ENCODE peak calls at places on chromosomes 16 and 17, in four cellular contexts. Q is uterus, M is A549, V is erythroblast. A is an unnamed sample.

GRCh38 chr17:205176-205538 is 23.7 kb upstream of the DOC2B start:
- DNase-seq in M (peak), Q (no peak), V (no peak), A (no peak)

GRCh38 chr16:64718481-64718880 is 403.4 kb downstream of the CDH11 start:
- DNase-seq in M (no peak), Q (no peak), V (no peak), A (no peak)

GRCh38 chr17:48542956-48543853 is 1.7 kb downstream of the HOXB2 start:
- DNase-seq in V (peak), M (peak), Q (peak), A (no peak)

GRCh38 chr16:47016700-47017133 is 43.2 kb upstream of the DNAJA2 start:
- DNase-seq in Q (no peak), V (no peak), M (no peak), A (no peak)

GRCh38 chr17:34728771-34729310 is 149.5 kb downstream of the TMEM132E start:
- DNase-seq in M (no peak), V (no peak), Q (no peak), A (no peak)

GRCh38 chr17:42131971-42132370 is 9.4 kb downstream of the HSPB9 start:
- DNase-seq in V (no peak), M (no peak), Q (no peak), A (no peak)

GRCh38 chr16:74760007-74760767 is 14.4 kb downstream of the FA2H start:
- DNase-seq in Q (no peak), V (no peak), M (peak), A (no peak)

GRCh38 chr16:56357291-56357764 is 68.0 kb downstream of the AMFR start:
- DNase-seq in M (no peak), Q (no peak), V (no peak), A (peak)

GRCh38 chr16:48447428-48447827 is 62.2 kb upstream of the SIAH1 start:
- DNase-seq in M (no peak), V (no peak), Q (no peak), A (no peak)

GRCh38 chr16:70018254-70018653 is 67.1 kb downstream of the CLEC18A start:
- DNase-seq in M (peak), Q (no peak), V (peak), A (peak)

GRCh38 chr16:29710227-29711219 is 31.5 kb downstream of the QPRT start:
- DNase-seq in V (no peak), M (peak), Q (peak), A (peak)

GRCh38 chr16:4383591-4384495 is 12.2 kb downstream of the VASN start:
- DNase-seq in Q (no peak), V (no peak), M (no peak), A (no peak)

GRCh38 chr16:4263504-4264436 is 9.1 kb downstream of the TFAP4 start:
- DNase-seq in M (peak), Q (peak), V (peak), A (peak)

GRCh38 chr17:36209575-36209974 is 1.3 kb upstream of the CCL4L2 start:
- DNase-seq in Q (no peak), V (no peak), M (no peak), A (no peak)

GRCh38 chr16:2333772-2334379 is 6.7 kb downstream of the ABCA3 start:
- DNase-seq in V (no peak), M (peak), Q (no peak), A (peak)

GRCh38 chr16:46857261-46857962 is 26.4 kb upstream of the C16orf87 start:
- DNase-seq in Q (peak), V (no peak), M (peak), A (peak)

GRCh38 chr16:67723151-67723915 is 4.2 kb upstream of the GFOD2 start:
- DNase-seq in Q (no peak), M (no peak), V (no peak), A (peak)

GRCh38 chr17:1764274-1764673 is 2.4 kb downstream of the SERPINF1 start:
- DNase-seq in M (no peak), Q (peak), V (peak), A (no peak)

GRCh38 chr17:64772845-64773299 is 110.8 kb upstream of the SMURF2 start:
- DNase-seq in Q (no peak), M (no peak), V (no peak), A (no peak)

GRCh38 chr17:81246679-81247338 is 7.7 kb downstream of the NDUFAF8 start:
- DNase-seq in V (no peak), M (no peak), Q (no peak), A (no peak)

GRCh38 chr17:82752371-82753200 is 721 bp downstream of the TBCD start:
- DNase-seq in M (no peak), V (peak), Q (no peak), A (peak)

GRCh38 chr16:58339452-58339938 is 44.7 kb upstream of the PRSS54 start:
- DNase-seq in V (no peak), M (peak), Q (no peak), A (peak)

GRCh38 chr16:87598431-87598830 is 3.9 kb upstream of the JPH3 start:
- DNase-seq in M (no peak), Q (no peak), V (no peak), A (peak)

GRCh38 chr16:68668266-68668665 is 23.2 kb downstream of the CDH3 start:
- DNase-seq in M (no peak), Q (no peak), V (no peak), A (no peak)

GRCh38 chr17:56597495-56597990 is 4.0 kb downstream of the NOG start:
- DNase-seq in Q (no peak), M (no peak), V (no peak), A (no peak)

GRCh38 chr17:81863833-81864768 is 3.8 kb upstream of the P4HB start:
- DNase-seq in Q (no peak), V (no peak), M (peak), A (no peak)

GRCh38 chr17:58324409-58325288 is 3.9 kb downstream of the TSPOAP1 start:
- DNase-seq in M (no peak), Q (no peak), V (peak), A (no peak)

GRCh38 chr16:72073831-72074230 is 10.8 kb downstream of the HPR start:
- DNase-seq in M (no peak), Q (no peak), V (no peak), A (no peak)

GRCh38 chr17:28950017-28950751 is 1.1 kb downstream of the PHF12 start:
- DNase-seq in M (peak), V (peak), Q (peak), A (no peak)
- TF ChIP-seq POLR2A in M (peak), V (no peak), Q (no peak), A (no peak)

GRCh38 chr17:40287159-40287493 is 553 bp upstream of the CDC6 start:
- DNase-seq in V (no peak), Q (no peak), M (no peak), A (no peak)

GRCh38 chr17:40286473-40286872 is 1.2 kb upstream of the CDC6 start:
- DNase-seq in V (no peak), Q (no peak), M (no peak), A (no peak)

GRCh38 chr17:40284085-40284713 is 3.5 kb upstream of the CDC6 start:
- DNase-seq in M (no peak), Q (no peak), V (no peak), A (no peak)

GRCh38 chr17:40290629-40291296 is 3.1 kb downstream of the CDC6 start:
- DNase-seq in V (peak), M (peak), Q (peak), A (no peak)

DNA sequence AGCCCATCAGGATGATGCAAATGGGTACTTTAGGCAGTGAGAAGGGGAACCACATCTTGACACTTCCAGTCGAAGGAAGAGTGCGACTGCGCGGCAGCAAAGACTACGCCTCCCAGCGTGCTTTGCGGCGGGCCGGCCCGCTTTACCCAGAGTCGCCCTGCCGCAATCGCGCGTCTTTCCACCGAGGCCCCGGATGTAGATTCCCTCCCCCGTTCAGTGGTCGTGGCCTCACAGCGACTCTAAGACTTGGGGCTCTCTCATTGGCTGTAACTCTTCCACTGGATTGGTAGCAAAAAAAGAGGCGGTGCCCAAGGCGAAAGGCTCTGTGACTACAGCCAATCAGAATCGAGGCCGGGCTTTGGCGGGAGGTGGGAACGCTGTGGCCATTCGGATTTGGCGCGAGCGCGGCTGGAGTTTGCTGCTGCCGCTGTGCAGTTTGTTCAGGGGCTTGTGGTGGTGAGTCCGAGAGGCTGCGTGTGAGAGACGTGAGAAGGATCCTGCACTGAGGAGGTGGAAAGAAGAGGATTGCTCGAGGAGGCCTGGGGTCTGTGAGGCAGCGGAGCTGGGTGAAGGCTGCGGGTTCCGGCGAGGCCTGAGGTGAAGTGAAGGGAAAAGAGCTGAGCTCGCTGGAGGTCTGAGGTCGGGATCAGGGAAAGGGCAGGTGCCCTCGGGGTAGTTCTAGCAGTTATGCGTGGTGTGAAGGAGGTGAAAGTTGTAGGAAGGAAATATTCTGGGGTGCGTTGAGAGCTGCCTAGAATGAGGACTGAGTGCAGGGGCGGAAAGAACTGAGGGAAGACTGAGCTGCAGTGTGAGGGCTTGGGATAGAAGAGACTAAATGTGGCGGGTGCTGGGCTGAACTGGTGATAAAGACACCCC is at the start of gene CDC6:
- DNase-seq in V (peak), M (peak), Q (peak), A (peak)
- TF ChIP-seq POLR2A in V (peak), M (peak), Q (peak), A (peak)

GRCh38 chr16:79593074-79593531 is 7.4 kb downstream of the MAF start:
- DNase-seq in M (no peak), Q (no peak), V (no peak), A (no peak)
- TF ChIP-seq POLR2A in M (no peak), Q (no peak), V (no peak), A (no peak)

GRCh38 chr17:17582372-17582771 is 9.1 kb downstream of the PEMT start:
- DNase-seq in Q (no peak), V (no peak), M (no peak), A (no peak)
- TF ChIP-seq POLR2A in Q (no peak), V (no peak), M (no peak), A (no peak)

DNA sequence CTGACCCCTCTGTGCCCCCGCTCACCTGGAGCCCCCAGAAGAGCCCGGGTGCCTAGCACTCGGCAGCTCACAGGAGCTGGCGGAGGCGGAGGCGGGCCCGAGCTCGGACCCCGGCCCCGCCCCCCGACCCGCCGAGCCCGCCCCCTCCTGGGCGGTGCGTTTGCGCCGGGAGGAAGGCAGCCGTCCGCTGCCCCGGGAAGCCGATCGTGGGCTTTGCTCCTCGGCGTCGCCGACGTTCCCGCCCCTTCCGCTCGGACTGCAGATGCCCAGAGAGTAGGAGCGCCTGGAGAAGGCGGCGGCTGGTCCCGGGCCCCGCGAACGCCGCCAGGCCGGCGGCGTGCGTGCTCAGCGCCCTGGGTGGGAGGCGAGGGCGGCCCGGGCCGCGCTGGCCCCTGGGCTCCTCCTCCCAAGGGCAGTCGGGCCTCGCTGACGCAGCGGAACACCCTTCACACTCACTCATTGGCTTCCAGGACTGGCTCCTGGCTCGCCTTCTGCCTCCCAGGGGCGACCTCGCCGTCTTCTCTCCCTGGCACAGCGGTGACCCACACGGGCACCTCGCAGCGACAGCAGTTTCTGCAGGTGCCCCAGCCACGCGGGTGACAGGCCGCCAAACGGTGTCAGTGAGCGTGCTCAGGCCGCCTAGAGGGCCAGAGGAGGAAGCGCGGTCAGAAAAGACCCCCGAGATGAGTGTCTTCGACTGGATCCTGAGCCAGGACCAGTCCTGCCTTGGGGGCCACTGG is at the start of gene PLSCR3:
- DNase-seq in V (peak), M (peak), Q (peak), A (peak)
- TF ChIP-seq POLR2A in V (peak), M (peak), Q (peak), A (peak)

DNA sequence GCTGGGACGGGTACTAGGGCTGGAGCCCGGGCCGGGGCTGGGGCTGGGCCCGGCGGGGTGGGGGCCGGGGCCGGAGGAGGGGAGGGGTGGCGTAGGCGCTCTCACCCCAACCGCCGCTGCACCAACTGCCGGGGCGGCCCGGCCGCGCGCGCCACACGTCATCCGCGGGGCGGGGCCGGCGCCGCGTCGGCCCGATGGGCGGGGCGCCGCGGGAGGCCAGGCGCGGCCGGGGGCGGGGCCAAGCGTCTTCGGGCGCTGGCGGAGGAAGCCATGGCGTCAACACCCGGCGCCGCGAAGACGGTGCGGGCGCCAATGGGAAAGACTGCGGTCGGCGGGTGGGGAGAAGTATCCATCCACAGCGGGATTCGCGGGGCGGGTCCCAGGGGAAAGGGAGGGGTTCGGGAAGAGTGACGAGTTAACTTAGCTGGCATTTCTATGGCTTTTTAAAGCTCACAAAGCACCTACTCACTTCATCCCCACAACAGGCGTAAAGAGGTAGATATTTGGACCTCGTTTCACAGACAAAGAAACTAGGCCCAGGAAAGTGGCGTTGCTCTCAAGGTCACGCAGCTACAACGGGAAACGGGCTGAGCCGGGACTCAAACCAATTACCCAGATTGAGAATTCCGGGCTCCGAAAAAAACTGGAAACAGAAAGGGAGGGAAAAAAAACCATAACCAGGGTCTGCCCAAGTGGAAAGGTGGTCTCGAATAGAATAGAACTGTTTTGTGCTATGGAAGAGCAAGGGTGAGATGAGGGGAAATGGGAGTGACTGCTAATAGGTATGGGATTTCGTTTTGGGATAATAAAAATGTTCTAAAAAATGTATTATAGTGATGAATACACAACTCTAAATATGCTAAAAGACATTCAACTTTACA is at the start of gene SPAG9:
- DNase-seq in Q (peak), M (peak), V (peak), A (peak)
- TF ChIP-seq POLR2A in Q (peak), M (peak), V (no peak), A (peak)

A was measured in H54.